ENCODE peak calls at places on chromosomes 12 and 14, in six cellular contexts. K is NCI-H2081 treated with DMSO at 0.1 percent for 48 hours; E is neuronal stem cell; D is NCI-H1092 treated with DMSO at 0.1 percent for 48 hours; N is HCEC 1CT; L is stimulated activated CD4-positive, alpha-beta T cell treated with anti-CD3 and anti-CD28 coated beads, Interleukin-1b, Interleukin-23, amount 100 ng/mL, for 1 hour. J is an unnamed sample.

GRCh38 chr14:81313200-81313599 is 86.9 kb downstream of the STON2 start:
- DNase-seq in K (no peak), E (no peak), D (no peak), N (no peak), L (no peak), J (no peak)

GRCh38 chr12:131872154-131873046 is 22.0 kb upstream of the ULK1 start:
- DNase-seq in K (no peak), E (no peak), D (no peak), N (peak; percentile 70), L (no peak), J (no peak)

GRCh38 chr12:69553626-69554248 is 31.5 kb upstream of the CCT2 start:
- DNase-seq in K (no peak), E (no peak), D (peak; percentile 1), N (peak; percentile 56), L (no peak), J (peak; percentile 78)

GRCh38 chr14:75646762-75647161 is 13.9 kb downstream of the ERG28 start:
- DNase-seq in K (no peak), E (no peak), D (no peak), N (no peak), L (no peak), J (no peak)

GRCh38 chr14:103686831-103687485 is 28.3 kb downstream of the XRCC3 start:
- DNase-seq in K (no peak), E (no peak), D (no peak), N (no peak), L (no peak), J (no peak)

GRCh38 chr14:64937821-64938193 is 4.7 kb downstream of the GPX2 start:
- DNase-seq in K (no peak), E (no peak), D (no peak), N (no peak), L (no peak), J (peak; percentile 3)

GRCh38 chr14:71967709-71968108 is 35.5 kb downstream of the RGS6 start:
- DNase-seq in K (no peak), E (no peak), D (no peak), N (no peak), L (no peak), J (no peak)

GRCh38 chr14:54852215-54852614 is 50.4 kb downstream of the GCH1 start:
- DNase-seq in K (no peak), E (no peak), D (no peak), N (no peak), L (no peak), J (no peak)

GRCh38 chr14:36317650-36318049 is 2.8 kb downstream of the MBIP start:
- DNase-seq in K (no peak), E (no peak), D (no peak), N (peak; percentile 54), L (no peak), J (no peak)

GRCh38 chr12:115752913-115753726 is 524.4 kb downstream of the MED13L start:
- DNase-seq in K (no peak), E (peak; percentile 43), D (peak; percentile 78), N (peak; percentile 46), L (no peak), J (peak; percentile 11)

GRCh38 chr12:109304485-109304884 is 4.6 kb downstream of the FOXN4 start:
- DNase-seq in K (no peak), E (no peak), D (peak; percentile 65), N (no peak), L (no peak), J (peak; percentile 82)

GRCh38 chr12:13085968-13086686 is 17.3 kb downstream of the GSG1 start:
- DNase-seq in K (no peak), E (no peak), D (no peak), N (no peak), L (no peak), J (no peak)

GRCh38 chr12:20415013-20415412 is 46.7 kb downstream of the PDE3A start:
- DNase-seq in K (no peak), E (no peak), D (no peak), N (no peak), L (no peak), J (no peak)

GRCh38 chr12:95131589-95132335 is 58.3 kb upstream of the NR2C1 start:
- DNase-seq in K (no peak), E (no peak), D (no peak), N (peak; percentile 57), L (no peak), J (no peak)

GRCh38 chr12:12645485-12645884 is 33.8 kb downstream of the CREBL2 start:
- DNase-seq in K (no peak), E (no peak), D (no peak), N (peak; percentile 31), L (peak; percentile 8), J (peak; percentile 7)

GRCh38 chr14:36514278-36515104 is 5.5 kb downstream of the NKX2-1 start:
- DNase-seq in K (no peak), E (no peak), D (peak; percentile 87), N (no peak), L (no peak), J (peak; percentile 92)

GRCh38 chr12:29054790-29055663 is 94.1 kb upstream of the FAR2 start:
- DNase-seq in K (no peak), E (no peak), D (no peak), N (no peak), L (no peak), J (no peak)

GRCh38 chr12:94663702-94664101 is 13.3 kb upstream of the TMCC3 start:
- DNase-seq in K (no peak), E (no peak), D (no peak), N (no peak), L (no peak), J (no peak)

GRCh38 chr12:131783915-131784541 is 44.2 kb upstream of the MMP17 start:
- DNase-seq in K (no peak), E (no peak), D (no peak), N (peak; percentile 93), L (no peak), J (no peak)

GRCh38 chr12:58580095-58580494 is 340.2 kb downstream of the LRIG3 start:
- DNase-seq in K (no peak), E (no peak), D (no peak), N (no peak), L (no peak), J (no peak)

GRCh38 chr14:74949211-74949610 is 6.2 kb downstream of the PGF start:
- DNase-seq in K (no peak), E (no peak), D (no peak), N (no peak), L (no peak), J (no peak)

GRCh38 chr14:61334197-61334701 is 12.9 kb downstream of the PRKCH start:
- DNase-seq in K (no peak), E (no peak), D (no peak), N (no peak), L (no peak), J (no peak)

GRCh38 chr12:4700621-4701026 is 19.6 kb upstream of the GALNT8 start:
- DNase-seq in K (no peak), E (peak; percentile 18), D (peak; percentile 8), N (no peak), L (no peak), J (no peak)

J was measured in NCI-H1417.